ENCODE peak calls at places on chromosomes 12 and 14, in four cellular contexts. W, G, M and C are unnamed samples.
A peak's percentile ranks its signal among the peaks of the same experiment; 100 is the strongest.

GRCh38 chr12:82896979-82897378 is 210.3 kb downstream of the TMTC2 start:
- DNase-seq in W (peak; percentile 51), G (peak; percentile 38), M (no peak), C (no peak)

GRCh38 chr12:8912910-8913309 is 1.4 kb upstream of the PHC1 start:
- DNase-seq in W (peak; percentile 23), G (no peak), M (no peak), C (peak; percentile 50)

GRCh38 chr14:94581127-94581999 is at the start of gene SERPINA5:
- DNase-seq in W (no peak), G (peak; percentile 62), M (no peak), C (no peak)

GRCh38 chr14:77256694-77257093 is 14.3 kb downstream of the NGB start:
- DNase-seq in W (no peak), G (no peak), M (no peak), C (no peak)

GRCh38 chr14:32342854-32343200 is 13.7 kb downstream of the AKAP6 start:
- DNase-seq in W (no peak), G (no peak), M (no peak), C (no peak)

GRCh38 chr14:101418601-101419000 is 142.7 kb upstream of the DIO3 start:
- DNase-seq in W (no peak), G (no peak), M (no peak), C (no peak)

GRCh38 chr14:36942522-36943245 is 229.7 kb downstream of the SLC25A21 start:
- DNase-seq in W (no peak), G (peak; percentile 44), M (no peak), C (no peak)

GRCh38 chr12:46919666-46920065 is 93.9 kb upstream of the SLC38A4 start:
- DNase-seq in W (no peak), G (no peak), M (no peak), C (no peak)

GRCh38 chr14:35534130-35534883 is at the start of gene INSM2:
- DNase-seq in W (peak; percentile 53), G (no peak), M (peak; percentile 42), C (peak; percentile 29)

GRCh38 chr12:20376984-20377383 is 8.6 kb downstream of the PDE3A start:
- DNase-seq in W (peak; percentile 49), G (peak; percentile 44), M (no peak), C (no peak)

GRCh38 chr12:86931714-86932113 is 675.5 kb upstream of the MGAT4C start:
- DNase-seq in W (no peak), G (no peak), M (no peak), C (no peak)

GRCh38 chr14:80538633-80539375 is 327.5 kb upstream of the DIO2 start:
- DNase-seq in W (no peak), G (no peak), M (no peak), C (no peak)

GRCh38 chr12:113002155-113002554 is 23.8 kb downstream of the OAS2 start:
- DNase-seq in W (no peak), G (no peak), M (no peak), C (no peak)

GRCh38 chr12:11144297-11144696 is 9.9 kb upstream of the TAS2R30 start:
- DNase-seq in W (no peak), G (no peak), M (no peak), C (no peak)

GRCh38 chr12:93363854-93364297 is 13.8 kb upstream of the NUDT4 start:
- DNase-seq in W (no peak), G (no peak), M (no peak), C (no peak)

GRCh38 chr12:80946591-80946990 is 8.9 kb upstream of the LIN7A start:
- DNase-seq in W (peak; percentile 19), G (no peak), M (no peak), C (no peak)

GRCh38 chr14:69069020-69069421 is 83.9 kb downstream of the DCAF5 start:
- DNase-seq in W (peak; percentile 9), G (peak; percentile 56), M (no peak), C (no peak)

GRCh38 chr12:12686925-12687324 is 9.1 kb downstream of the GPR19 start:
- DNase-seq in W (no peak), G (no peak), M (no peak), C (no peak)

GRCh38 chr12:130780880-130781575 is 58.0 kb downstream of the STX2 start:
- DNase-seq in W (no peak), G (no peak), M (no peak), C (no peak)

GRCh38 chr12:52305921-52306705 is 14.8 kb upstream of the KRT81 start:
- DNase-seq in W (no peak), G (no peak), M (no peak), C (no peak)

GRCh38 chr14:103518416-103519042 is 4.1 kb downstream of the CKB start:
- DNase-seq in W (peak; percentile 50), G (no peak), M (no peak), C (peak; percentile 16)